ENCODE peak calls at places on chromosomes 6 and 20, in four cellular contexts. P, D, S and V are unnamed samples.

GRCh38 chr6:44925100-44925739 is 402.9 kb upstream of the RUNX2 start:
- DNase-seq in P (no peak), D (peak), S (peak), V (peak)

GRCh38 chr6:37536462-37537225 is 37.0 kb upstream of the CCDC167 start:
- DNase-seq in P (no peak), D (no peak), S (no peak), V (no peak)

GRCh38 chr6:134550604-134551003 is 232.7 kb upstream of the SGK1 start:
- DNase-seq in P (no peak), D (no peak), S (no peak), V (peak)

GRCh38 chr6:92110390-92110789 is 1309.0 kb downstream of the EPHA7 start:
- DNase-seq in P (no peak), D (peak), S (no peak), V (no peak)

GRCh38 chr6:74065713-74066112 is 369.7 kb downstream of the CD109 start:
- DNase-seq in P (no peak), D (no peak), S (no peak), V (no peak)

GRCh38 chr6:2658788-2659187 is 91.9 kb downstream of the MYLK4 start:
- DNase-seq in P (no peak), D (no peak), S (no peak), V (peak)

GRCh38 chr20:14715400-14715799 is 378.0 kb upstream of the FLRT3 start:
- DNase-seq in P (no peak), D (no peak), S (no peak), V (no peak)

GRCh38 chr20:1330075-1330830 is 1.3 kb upstream of the SDCBP2 start:
- DNase-seq in P (peak), D (no peak), S (no peak), V (no peak)

GRCh38 chr6:150800596-150801310 is 64.7 kb upstream of the MTHFD1L start:
- DNase-seq in P (no peak), D (no peak), S (no peak), V (no peak)

GRCh38 chr6:108846628-108847027 is 1.6 kb upstream of the ARMC2 start:
- DNase-seq in P (no peak), D (no peak), S (no peak), V (no peak)

GRCh38 chr6:167396068-167396658 is 71.3 kb downstream of the TTLL2 start:
- DNase-seq in P (peak), D (no peak), S (no peak), V (no peak)

GRCh38 chr6:169967687-169968086 is 216.3 kb downstream of the ERMARD start:
- DNase-seq in P (no peak), D (no peak), S (no peak), V (no peak)

GRCh38 chr6:141483561-141484061 is 649.1 kb upstream of the GJE1 start:
- DNase-seq in P (no peak), D (peak), S (no peak), V (peak)

GRCh38 chr6:38640216-38640909 is 634 bp upstream of the BTBD9 start:
- DNase-seq in P (peak), D (no peak), S (no peak), V (no peak)

GRCh38 chr6:147603392-147604081 is 95.0 kb downstream of the SAMD5 start:
- DNase-seq in P (no peak), D (no peak), S (no peak), V (no peak)

GRCh38 chr20:2750343-2751251 is 49.8 kb downstream of the CPXM1 start:
- DNase-seq in P (peak), D (no peak), S (peak), V (peak)

GRCh38 chr20:35303735-35304431 is 11.7 kb upstream of the FAM83C start:
- DNase-seq in P (peak), D (peak), S (peak), V (peak)

GRCh38 chr6:42968126-42968701 is 7.7 kb downstream of the GNMT start:
- DNase-seq in P (peak), D (no peak), S (no peak), V (no peak)

GRCh38 chr20:6730929-6731328 is 36.6 kb upstream of the BMP2 start:
- DNase-seq in P (no peak), D (no peak), S (no peak), V (no peak)

GRCh38 chr20:20956586-20956985 is 149.6 kb downstream of the LINC00237 start:
- DNase-seq in P (no peak), D (peak), S (no peak), V (no peak)

GRCh38 chr20:59561228-59561605 is 43.1 kb upstream of the PHACTR3 start:
- DNase-seq in P (no peak), D (no peak), S (no peak), V (no peak)

GRCh38 chr6:7086488-7086887 is 21.3 kb upstream of the RREB1 start:
- DNase-seq in P (peak), D (no peak), S (peak), V (peak)

GRCh38 chr6:116326392-116326717 is 44.4 kb upstream of the DSE start:
- DNase-seq in P (no peak), D (no peak), S (no peak), V (no peak)

GRCh38 chr6:149884215-149884614 is 13.7 kb downstream of the RAET1E start:
- DNase-seq in P (no peak), D (no peak), S (no peak), V (peak)

GRCh38 chr6:26468829-26469228 is 11.1 kb downstream of the BTN2A1 start:
- DNase-seq in P (no peak), D (no peak), S (no peak), V (no peak)

GRCh38 chr6:107555449-107555848 is 65.5 kb downstream of the SOBP start:
- DNase-seq in P (no peak), D (peak), S (no peak), V (no peak)

GRCh38 chr6:169904051-169904922 is 152.9 kb downstream of the ERMARD start:
- DNase-seq in P (no peak), D (no peak), S (no peak), V (no peak)

GRCh38 chr6:83430606-83431544 is at the start of gene ME1:
- DNase-seq in P (peak), D (peak), S (no peak), V (peak)